ENCODE peak calls at places on chromosome 16, in five cellular contexts. W is IMR-90, I is PC-3, K is fibroblast of lung, A is DND-41. R is an unnamed sample.

GRCh38 chr16:68744744-68745280 is 7.7 kb downstream of the CDH1 start:
- DNase-seq in W (peak; percentile 5), I (peak; percentile 96), K (peak; percentile 30), A (no peak), R (peak; percentile 80)

GRCh38 chr16:86018487-86018886 is 119.5 kb downstream of the IRF8 start:
- DNase-seq in W (peak; percentile 45), I (no peak), K (peak; percentile 29), A (no peak), R (peak; percentile 69)

GRCh38 chr16:67088551-67088950 is 21.2 kb upstream of the PHAF1 start:
- DNase-seq in W (no peak), I (no peak), K (no peak), A (no peak), R (no peak)

GRCh38 chr16:885391-885790 is 84.9 kb upstream of the GNG13 start:
- DNase-seq in W (no peak), I (no peak), K (no peak), A (no peak), R (no peak)

GRCh38 chr16:19781196-19781595 is 63.1 kb downstream of the IQCK start:
- DNase-seq in W (peak; percentile 18), I (no peak), K (peak; percentile 5), A (no peak), R (no peak)

GRCh38 chr16:68629315-68629900 is 15.7 kb upstream of the CDH3 start:
- DNase-seq in W (no peak), I (no peak), K (no peak), A (peak; percentile 41), R (no peak)

GRCh38 chr16:57540906-57541753 is 1.3 kb upstream of the ADGRG5 start:
- DNase-seq in W (no peak), I (no peak), K (no peak), A (no peak), R (peak; percentile 39)

GRCh38 chr16:65123846-65124513 is 2.1 kb upstream of the CDH11 start:
- DNase-seq in W (peak; percentile 19), I (no peak), K (no peak), A (no peak), R (peak; percentile 75)

GRCh38 chr16:74477226-74477625 is 55.9 kb upstream of the CLEC18B start:
- DNase-seq in W (no peak), I (no peak), K (no peak), A (no peak), R (no peak)

GRCh38 chr16:57113042-57113453 is 20.7 kb downstream of the CPNE2 start:
- DNase-seq in W (peak; percentile 34), I (no peak), K (peak; percentile 77), A (no peak), R (no peak)

GRCh38 chr16:11783319-11784047 is 13.6 kb downstream of the ZC3H7A start:
- DNase-seq in W (peak; percentile 45), I (peak; percentile 9), K (peak; percentile 79), A (peak; percentile 25), R (no peak)

GRCh38 chr16:11780988-11781680 is 15.9 kb downstream of the ZC3H7A start:
- DNase-seq in W (peak; percentile 34), I (no peak), K (no peak), A (no peak), R (no peak)

GRCh38 chr16:11784048-11784780 is 12.8 kb downstream of the ZC3H7A start:
- DNase-seq in W (no peak), I (no peak), K (peak; percentile 20), A (no peak), R (no peak)

GRCh38 chr16:11779074-11779473 is 18.0 kb downstream of the ZC3H7A start:
- DNase-seq in W (no peak), I (no peak), K (no peak), A (no peak), R (no peak)

DNA sequence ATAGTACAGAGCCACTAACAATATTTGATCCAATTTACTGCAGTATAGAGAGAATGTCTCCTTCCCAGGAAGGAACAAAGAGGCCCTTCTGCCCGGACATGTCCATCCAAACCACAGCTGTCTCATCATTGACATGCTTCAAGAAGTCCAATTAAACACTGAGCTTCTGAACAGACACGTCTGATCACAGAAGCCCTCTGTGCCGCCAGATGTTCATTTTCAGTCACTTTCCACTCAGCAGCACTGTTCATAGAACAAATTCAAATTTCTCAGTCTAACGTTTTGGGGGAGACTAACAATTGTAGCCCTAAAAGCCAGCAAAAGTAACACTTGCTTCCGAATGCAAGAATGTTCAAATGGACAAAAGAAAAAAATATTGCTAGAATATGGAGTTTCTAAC is 15.3 kb downstream of the ZC3H7A start:
- DNase-seq in W (no peak), I (no peak), K (peak; percentile 38), A (no peak), R (no peak)
- H3K27ac ChIP-seq in W (peak overlapping the region; percentile 92), I (no peak overlapping the region), K (peak overlapping the region; percentile 73), A (no peak overlapping the region), R (no peak overlapping the region)

DNA sequence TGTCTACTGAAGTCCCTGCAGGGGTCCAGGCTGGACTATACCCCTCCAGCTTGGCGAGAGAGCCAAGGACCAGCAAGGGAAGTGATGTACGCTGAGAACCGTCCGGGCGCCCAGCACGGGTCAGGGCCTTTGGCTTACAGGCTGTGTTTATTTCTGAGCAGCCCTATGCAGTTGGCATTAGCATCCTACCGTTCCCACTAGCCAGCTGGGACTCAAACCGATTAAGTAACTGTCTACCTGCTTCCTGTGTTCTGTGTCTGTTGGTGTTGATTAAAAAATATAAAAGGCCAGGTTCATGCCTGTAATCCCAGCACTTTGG is 73.8 kb downstream of the CMIP start:
- DNase-seq in W (no peak), I (no peak), K (no peak), A (no peak), R (no peak)
- H3K9ac ChIP-seq in W (no peak overlapping the region), I (peak overlapping the region; percentile 58), K (no peak overlapping the region), A (no peak overlapping the region), R (peak overlapping the region; percentile 4)

GRCh38 chr16:28527985-28528384 is 10.8 kb downstream of the NUPR1 start:
- DNase-seq in W (no peak), I (no peak), K (no peak), A (no peak), R (no peak)
- H3K4me1 ChIP-seq in W (no peaks in the 10 kb centered on the region), I (no peaks in the 10 kb centered on the region), K (no peaks in the 10 kb centered on the region), A (no peaks in the 10 kb centered on the region), R (peaks cover 7% of the 10 kb centered on the region)

DNA sequence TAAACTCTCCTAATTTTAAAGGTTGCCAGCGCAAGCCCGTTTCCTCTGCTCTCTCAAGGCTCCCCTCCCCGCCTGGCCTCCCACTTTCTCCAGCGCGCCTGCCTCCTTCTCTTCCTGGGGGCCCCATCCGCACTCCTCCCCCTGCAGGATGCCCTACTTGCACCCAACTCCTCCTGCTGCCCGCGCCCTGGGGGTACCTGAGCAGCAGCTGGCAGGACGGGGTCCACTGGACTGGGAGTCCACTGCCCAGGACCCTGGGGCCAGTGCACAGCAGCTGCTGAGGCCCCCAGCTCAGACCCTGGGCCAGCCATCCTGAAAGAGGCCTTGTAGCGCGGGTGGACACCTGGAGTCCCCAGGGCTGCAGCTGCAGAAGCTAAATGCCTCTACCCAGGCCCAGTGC is 1.7 kb upstream of the RAB26 start:
- DNase-seq in W (no peak), I (no peak), K (no peak), A (no peak), R (peak; percentile 64)
- H3K27ac ChIP-seq in W (no peak overlapping the region), I (no peak overlapping the region), K (no peak overlapping the region), A (no peak overlapping the region), R (no peak overlapping the region)

GRCh38 chr16:25257956-25258855 is 561 bp upstream of the ZKSCAN2 start:
- DNase-seq in W (peak; percentile 87), I (peak; percentile 63), K (peak; percentile 89), A (peak; percentile 93), R (peak; percentile 94)

GRCh38 chr16:25256821-25257503 is 683 bp downstream of the ZKSCAN2 start:
- DNase-seq in W (peak; percentile 15), I (peak; percentile 4), K (peak; percentile 30), A (peak; percentile 26), R (no peak)

GRCh38 chr16:25257504-25257955 is at the start of gene ZKSCAN2:
- DNase-seq in W (peak; percentile 86), I (peak; percentile 84), K (peak; percentile 89), A (peak; percentile 81), R (peak; percentile 97)

GRCh38 chr16:25260416-25260815 is 2.8 kb upstream of the ZKSCAN2 start:
- DNase-seq in W (peak; percentile 34), I (no peak), K (peak; percentile 16), A (no peak), R (no peak)

GRCh38 chr16:25258856-25259179 is 1.2 kb upstream of the ZKSCAN2 start:
- DNase-seq in W (no peak), I (no peak), K (no peak), A (peak; percentile 31), R (no peak)
- H3K9ac ChIP-seq in W (peak overlapping the region; percentile 80), I (peak overlapping the region; percentile 96), K (no peak overlapping the region), A (peak overlapping the region; percentile 89), R (no peak overlapping the region)

GRCh38 chr16:3861808-3862451 is 18.6 kb downstream of the CREBBP start:
- DNase-seq in W (peak; percentile 63), I (no peak), K (peak; percentile 44), A (no peak), R (no peak)
- H3K4me1 ChIP-seq in W (peaks cover 23% of the 10 kb centered on the region), I (peaks cover 6% of the 10 kb centered on the region), K (peaks cover 18% of the 10 kb centered on the region), A (no peaks in the 10 kb centered on the region), R (peaks cover 32% of the 10 kb centered on the region)

R was measured in kidney.